ENCODE peak calls at places on chromosome 16, in four cellular contexts. D, O, P and W are unnamed samples.

GRCh38 chr16:57038151-57038550 is 48.8 kb downstream of the NLRC5 start:
- DNase-seq in D (no peak), O (no peak), P (no peak), W (no peak)

GRCh38 chr16:1006781-1007180 is 25.2 kb downstream of the SOX8 start:
- DNase-seq in D (no peak), O (no peak), P (no peak), W (no peak)

GRCh38 chr16:70653809-70654771 is 7.7 kb downstream of the IL34 start:
- DNase-seq in D (peak), O (peak), P (peak), W (no peak)

GRCh38 chr16:6095414-6095813 is 997.8 kb upstream of the EEF2KMT start:
- DNase-seq in D (no peak), O (no peak), P (no peak), W (no peak)

GRCh38 chr16:87874639-87875472 is 5.5 kb upstream of the SLC7A5 start:
- DNase-seq in D (no peak), O (no peak), P (no peak), W (no peak)

GRCh38 chr16:23557779-23558330 is 328 bp downstream of the UBFD1 start:
- DNase-seq in D (no peak), O (peak), P (no peak), W (no peak)

GRCh38 chr16:72073831-72074230 is 10.8 kb downstream of the HPR start:
- DNase-seq in D (no peak), O (no peak), P (no peak), W (no peak)

GRCh38 chr16:53232826-53233529 is 178.2 kb downstream of the CHD9 start:
- DNase-seq in D (no peak), O (no peak), P (no peak), W (no peak)

GRCh38 chr16:17629936-17630335 is 159.2 kb upstream of the XYLT1 start:
- DNase-seq in D (no peak), O (no peak), P (no peak), W (no peak)

GRCh38 chr16:69890114-69890890 is 60.8 kb upstream of the CLEC18A start:
- DNase-seq in D (peak), O (no peak), P (peak), W (peak)

GRCh38 chr16:86252596-86252995 is 257.7 kb upstream of the FOXF1 start:
- DNase-seq in D (no peak), O (no peak), P (peak), W (no peak)

GRCh38 chr16:74862743-74863244 is 88.2 kb upstream of the FA2H start:
- DNase-seq in D (peak), O (peak), P (peak), W (no peak)

GRCh38 chr16:3188925-3189825 is 1.2 kb downstream of the OR1F1 start:
- DNase-seq in D (peak), O (no peak), P (peak), W (no peak)

GRCh38 chr16:11256657-11257130 is 690 bp upstream of the SOCS1 start:
- DNase-seq in D (no peak), O (peak), P (peak), W (no peak)

GRCh38 chr16:46727630-46728029 is 20.5 kb downstream of the MYLK3 start:
- DNase-seq in D (no peak), O (no peak), P (no peak), W (no peak)

GRCh38 chr16:86383488-86384262 is 126.7 kb upstream of the FOXF1 start:
- DNase-seq in D (no peak), O (peak), P (no peak), W (peak)